ENCODE peak calls at places on chromosomes 6 and 20, in seven cellular contexts. J, D, L, H, Z, B and O are unnamed samples. For H3K4me1, the result is how much of the 10 kb centered on the place peaks cover.

GRCh38 chr6:788058-788457 is 95.1 kb upstream of the EXOC2 start:
- DNase-seq in H (no peak), Z (no peak), J (no peak), B (no peak), L (no peak), D (no peak), O (no peak)

GRCh38 chr6:7674291-7674690 is 51.6 kb upstream of the BMP6 start:
- DNase-seq in B (no peak), H (no peak), J (no peak), L (no peak), Z (peak), D (no peak), O (no peak)

GRCh38 chr6:143940011-143940597 is 68.0 kb downstream of the PLAGL1 start:
- DNase-seq in Z (no peak), L (peak), B (no peak), J (peak), H (peak), D (no peak), O (peak)

GRCh38 chr6:106974337-106974998 is at the start of gene CD24:
- DNase-seq in B (no peak), Z (peak), D (no peak), J (peak), L (peak), H (peak), O (no peak)

GRCh38 chr6:118725944-118726343 is 74.6 kb upstream of the CEP85L start:
- DNase-seq in J (peak), L (peak), Z (no peak), B (no peak), H (no peak), D (no peak), O (no peak)

GRCh38 chr6:10297825-10298224 is 117.0 kb downstream of the TFAP2A start:
- DNase-seq in Z (no peak), B (no peak), D (no peak), J (no peak), H (no peak), L (no peak), O (no peak)

GRCh38 chr6:151370509-151371078 is 20.8 kb downstream of the ZBTB2 start:
- DNase-seq in J (no peak), B (no peak), Z (no peak), L (peak), H (no peak), D (no peak), O (no peak)

GRCh38 chr6:3294921-3295871 is 36.4 kb downstream of the PSMG4 start:
- DNase-seq in H (no peak), J (no peak), L (peak), B (no peak), Z (peak), D (peak), O (no peak)

GRCh38 chr6:115643762-115644161 is 416.9 kb downstream of the FRK start:
- DNase-seq in L (no peak), J (no peak), D (no peak), H (no peak), B (no peak), Z (no peak), O (no peak)

GRCh38 chr6:72418495-72418894 is 203.4 kb upstream of the KCNQ5 start:
- DNase-seq in B (no peak), L (no peak), H (no peak), Z (no peak), D (no peak), J (no peak), O (no peak)

GRCh38 chr6:160583805-160584204 is 80.3 kb downstream of the LPA start:
- DNase-seq in B (no peak), J (no peak), Z (no peak), D (no peak), L (no peak), H (no peak), O (no peak)

GRCh38 chr6:31877651-31878161 is 1.1 kb downstream of the SLC44A4 start:
- DNase-seq in Z (no peak), H (peak), L (no peak), J (no peak), D (no peak), B (no peak), O (no peak)

GRCh38 chr6:130679684-130680083 is 147.5 kb upstream of the SMLR1 start:
- DNase-seq in L (no peak), B (no peak), J (no peak), Z (no peak), D (no peak), H (no peak), O (no peak)

GRCh38 chr20:24662756-24663399 is 193.4 kb downstream of the SYNDIG1 start:
- DNase-seq in H (no peak), L (no peak), J (no peak), Z (peak), D (no peak), B (no peak), O (no peak)

GRCh38 chr6:17393335-17394191 is at the start of gene CAP2:
- DNase-seq in D (peak), Z (no peak), L (peak), H (peak), J (no peak), B (peak), O (peak)

GRCh38 chr6:13331516-13332348 is 3.4 kb upstream of the TBC1D7 start:
- DNase-seq in B (no peak), H (no peak), Z (no peak), L (peak), J (no peak), D (no peak), O (no peak)

GRCh38 chr6:36605560-36606391 is 11.6 kb downstream of the SRSF3 start:
- DNase-seq in J (no peak), Z (no peak), B (no peak), D (no peak), H (no peak), L (no peak), O (no peak)
- H3K4me1 ChIP-seq in J (half or more), Z (half or more), B (half or more), D (half or more), H (half or more), L (under half), O (under half)

GRCh38 chr6:164356814-164357213 is 942.3 kb downstream of the QKI start:
- DNase-seq in H (no peak), D (no peak), J (no peak), L (no peak), Z (no peak), B (no peak), O (no peak)

GRCh38 chr6:164359441-164359840 is 944.9 kb downstream of the QKI start:
- DNase-seq in D (no peak), L (no peak), Z (no peak), B (no peak), H (no peak), J (no peak), O (no peak)

GRCh38 chr6:164359036-164359435 is 944.5 kb downstream of the QKI start:
- DNase-seq in J (no peak), Z (no peak), B (no peak), L (no peak), H (no peak), D (no peak), O (no peak)
- H3K27ac ChIP-seq in J (no peak), Z (no peak), B (no peak), L (no peak), H (no peak), D (no peak), O (no peak)

GRCh38 chr6:24959333-24959732 is 23.6 kb upstream of the RIPOR2 start:
- DNase-seq in Z (no peak), B (no peak), J (no peak), H (no peak), D (no peak), L (no peak), O (no peak)

GRCh38 chr6:24963887-24964570 is 28.3 kb upstream of the RIPOR2 start:
- DNase-seq in D (no peak), Z (no peak), J (no peak), L (no peak), B (no peak), H (peak), O (no peak)

GRCh38 chr6:24961852-24962251 is 26.1 kb upstream of the RIPOR2 start:
- DNase-seq in L (no peak), H (no peak), D (no peak), J (no peak), Z (no peak), B (no peak), O (no peak)

DNA sequence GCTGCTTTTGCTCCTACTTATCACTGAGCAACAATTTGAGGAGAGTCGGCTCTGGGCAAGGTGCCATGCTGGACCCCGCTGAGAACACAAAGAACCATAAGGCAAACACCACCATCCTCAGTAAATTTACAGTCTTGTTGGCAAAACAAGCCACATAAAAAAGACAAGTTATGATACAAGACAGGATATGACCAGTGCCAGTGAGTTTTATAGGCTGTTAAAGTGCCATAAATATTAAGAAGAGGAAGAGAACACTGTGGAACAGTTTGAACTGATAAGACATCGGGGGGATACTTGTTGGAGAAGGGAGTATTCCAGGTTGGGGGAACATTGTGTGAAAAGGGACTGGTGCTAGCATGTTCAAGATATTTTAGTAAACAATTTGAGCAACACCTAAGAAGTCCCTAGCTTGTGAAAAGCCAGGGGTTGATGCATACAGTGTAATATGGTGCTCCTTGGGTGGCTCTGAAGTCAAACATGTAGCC is 25.3 kb upstream of the RIPOR2 start:
- DNase-seq in Z (no peak), L (no peak), B (no peak), D (no peak), H (peak), J (no peak), O (no peak)
- H3K4me1 ChIP-seq in Z (under half), L (under half), B (under half), D (under half), H (under half), J (half or more), O (under half)

GRCh38 chr6:168671863-168672546 is 231.0 kb downstream of the SMOC2 start:
- DNase-seq in D (no peak), J (no peak), H (no peak), L (no peak), Z (no peak), B (no peak), O (no peak)

GRCh38 chr6:168674595-168674994 is 233.6 kb downstream of the SMOC2 start:
- DNase-seq in L (no peak), B (no peak), J (no peak), H (no peak), D (no peak), Z (no peak), O (no peak)

GRCh38 chr6:168670386-168670985 is 229.5 kb downstream of the SMOC2 start:
- DNase-seq in B (no peak), D (no peak), J (no peak), L (no peak), Z (no peak), H (no peak), O (no peak)

GRCh38 chr6:168667428-168667805 is 226.4 kb downstream of the SMOC2 start:
- DNase-seq in H (no peak), Z (no peak), J (no peak), L (no peak), B (no peak), D (no peak), O (no peak)

DNA sequence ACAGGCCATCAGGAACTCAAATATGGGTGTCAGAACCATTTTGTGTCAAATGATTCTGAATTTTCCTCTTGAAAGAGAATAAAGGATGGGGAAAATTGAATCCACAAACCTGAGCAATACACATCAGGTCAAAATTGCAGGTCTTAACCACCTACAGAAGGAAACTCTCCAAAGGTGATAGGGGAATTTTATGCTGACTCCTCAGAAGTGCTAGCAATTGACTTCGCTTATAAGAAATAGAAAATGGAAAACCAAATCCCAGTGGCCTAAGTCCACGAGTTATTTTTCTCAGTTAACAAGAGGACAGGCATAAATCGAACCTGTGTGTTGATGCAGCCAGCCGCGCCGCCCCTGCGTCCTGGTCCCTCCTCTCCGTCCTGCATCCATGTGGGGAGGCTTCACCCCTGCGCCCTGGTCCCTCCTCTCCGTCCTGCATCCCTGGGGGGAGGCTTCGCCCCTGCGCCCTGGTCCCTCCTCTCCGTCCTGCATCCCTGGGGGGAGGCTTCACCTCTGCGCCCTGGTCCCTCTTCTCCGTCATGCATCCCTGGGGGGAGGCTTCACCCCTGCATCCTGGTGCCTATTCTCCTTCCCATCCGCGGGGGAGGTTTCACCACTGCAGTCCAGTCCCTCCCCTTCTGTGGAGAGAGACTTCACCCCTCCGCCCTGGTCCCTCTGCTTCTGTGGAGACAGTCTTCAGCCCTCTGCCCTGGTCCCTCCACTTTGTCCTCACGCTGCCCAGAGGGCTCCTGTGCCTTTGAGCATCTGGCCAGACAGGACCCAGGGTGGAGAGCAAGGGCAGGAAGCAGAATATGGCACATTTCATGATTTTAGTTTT is 230.3 kb downstream of the SMOC2 start:
- DNase-seq in J (no peak), D (no peak), H (no peak), B (no peak), Z (no peak), L (no peak), O (no peak)
- H3K27ac ChIP-seq in J (no peak), D (no peak), H (no peak), B (no peak), Z (no peak), L (no peak), O (no peak)

GRCh38 chr6:87897581-87898147 is 150.0 kb upstream of the SPACA1 start:
- DNase-seq in L (no peak), B (no peak), Z (no peak), H (no peak), D (no peak), J (no peak), O (no peak)
- H3K4me1 ChIP-seq in L (under half), B (under half), Z (under half), H (under half), D (under half), J (under half), O (under half)

DNA sequence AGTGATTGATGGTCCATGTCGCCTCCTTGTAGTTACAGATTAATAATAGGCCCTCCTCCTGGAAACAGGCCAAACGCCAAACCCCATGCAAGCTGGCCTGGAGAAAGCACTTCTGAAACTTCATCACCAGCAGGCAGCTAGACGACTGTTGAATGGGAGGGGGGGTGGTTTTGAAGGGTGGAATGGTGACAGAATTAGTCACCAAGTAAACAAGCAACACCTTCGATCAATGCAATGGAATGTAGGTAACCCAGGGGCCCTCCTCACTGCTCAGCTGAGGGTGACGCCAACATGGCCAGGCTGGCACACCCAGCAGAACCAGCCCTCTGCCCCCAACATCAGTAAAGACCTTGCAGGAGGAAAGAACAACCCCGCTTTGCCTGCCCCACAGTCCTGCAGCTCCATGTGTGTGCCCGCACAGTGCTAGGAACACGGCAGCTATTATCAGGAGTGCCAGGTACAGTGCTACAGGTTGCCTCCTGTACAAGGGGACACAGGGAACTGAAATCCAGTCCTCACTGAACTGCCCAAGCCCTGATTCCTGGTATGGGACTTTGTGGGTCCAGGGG is 2.7 kb downstream of the BCAS1 start:
- DNase-seq in H (peak), Z (no peak), B (peak), D (no peak), J (no peak), L (peak), O (no peak)
- H3K27ac ChIP-seq in H (peak), Z (no peak), B (no peak), D (no peak), J (no peak), L (no peak), O (no peak)